ENCODE peak calls at places on chromosomes 3 and 15, in seven cellular contexts. W, S, B, A, F, K and D are unnamed samples.

GRCh38 chr3:22713936-22714335 is 489.2 kb upstream of the UBE2E2 start:
- DNase-seq in W (peak), S (peak), B (no peak), A (no peak), F (no peak), K (no peak), D (no peak)

GRCh38 chr3:149145926-149146325 is 16.5 kb downstream of the HPS3 start:
- DNase-seq in W (no peak), S (no peak), B (no peak), A (peak), F (no peak), K (no peak), D (no peak)

GRCh38 chr3:68467465-68467864 is 464.9 kb downstream of the TAFA4 start:
- DNase-seq in W (no peak), S (no peak), B (no peak), A (no peak), F (no peak), K (no peak), D (no peak)

GRCh38 chr3:116164039-116164438 is 281.2 kb downstream of the LSAMP start:
- DNase-seq in W (no peak), S (no peak), B (no peak), A (no peak), F (no peak), K (no peak), D (no peak)

GRCh38 chr15:35519536-35520149 is 26.3 kb downstream of the DPH6 start:
- DNase-seq in W (peak), S (no peak), B (peak), A (peak), F (no peak), K (no peak), D (no peak)

GRCh38 chr15:39127925-39128617 is 452.8 kb upstream of the THBS1 start:
- DNase-seq in W (peak), S (no peak), B (peak), A (peak), F (no peak), K (no peak), D (no peak)

GRCh38 chr3:52795298-52795900 is 803 bp downstream of the ITIH3 start:
- DNase-seq in W (no peak), S (no peak), B (no peak), A (no peak), F (peak), K (no peak), D (no peak)

GRCh38 chr15:70974004-70974832 is 81.6 kb downstream of the LRRC49 start:
- DNase-seq in W (peak), S (peak), B (peak), A (peak), F (no peak), K (no peak), D (no peak)

GRCh38 chr3:117874028-117874765 is 1160.4 kb downstream of the IGSF11 start:
- DNase-seq in W (no peak), S (no peak), B (no peak), A (peak), F (no peak), K (no peak), D (no peak)

GRCh38 chr3:98903705-98904481 is 2.4 kb upstream of the DCBLD2 start:
- DNase-seq in W (no peak), S (no peak), B (no peak), A (no peak), F (no peak), K (no peak), D (no peak)
- TF ChIP-seq CTCF in W (no peak), S (no peak), B (no peak), A (no peak), F (no peak), K (no peak), D (no peak)

DNA sequence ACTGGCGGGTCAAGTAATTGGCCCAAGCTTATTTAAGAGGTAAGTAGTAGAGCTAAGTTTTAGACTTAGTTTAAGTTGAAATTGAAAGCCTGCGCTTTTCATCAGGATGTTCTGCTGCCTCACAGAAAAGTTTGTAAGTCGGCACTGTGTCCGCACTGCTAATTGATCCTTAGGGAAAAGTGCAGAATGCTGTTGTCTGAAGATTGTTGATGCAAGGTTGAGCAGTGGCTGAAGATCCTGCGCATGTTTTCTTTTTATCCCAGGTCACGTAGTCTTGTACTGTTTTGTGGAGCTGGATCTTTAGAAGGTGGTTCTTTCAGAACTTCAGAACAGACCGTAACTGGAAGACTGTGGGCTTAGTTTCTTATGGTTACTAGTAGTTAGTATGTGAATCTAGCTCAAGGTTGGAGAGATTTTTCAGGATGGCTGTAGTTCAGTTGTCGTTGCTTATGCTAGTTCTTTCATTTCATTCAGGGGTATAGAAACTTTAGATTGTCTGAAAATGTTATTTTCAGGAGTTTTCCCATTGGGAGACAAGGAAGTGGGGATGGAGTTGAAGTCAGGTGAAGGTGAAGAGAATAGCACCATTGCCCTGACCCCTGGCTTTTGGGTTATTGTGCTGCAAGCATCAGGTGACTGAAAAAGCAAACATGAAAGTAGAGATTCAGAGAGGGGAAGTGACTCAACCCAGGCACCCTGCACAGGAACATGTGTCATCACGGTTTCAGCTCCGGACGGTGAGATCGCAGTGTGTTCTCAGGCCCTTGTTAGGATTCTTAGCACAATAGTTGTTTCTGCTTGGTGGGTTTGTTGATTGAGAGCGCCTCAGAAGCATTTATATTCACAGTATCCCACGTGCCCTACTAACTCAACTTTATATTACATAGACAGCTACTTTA is 32.8 kb downstream of the AKAP13 start:
- DNase-seq in W (peak), S (no peak), B (peak), A (peak), F (no peak), K (no peak), D (peak)
- TF ChIP-seq CTCF in W (no peak), S (no peak), B (no peak), A (no peak), F (no peak), K (no peak), D (no peak)

DNA sequence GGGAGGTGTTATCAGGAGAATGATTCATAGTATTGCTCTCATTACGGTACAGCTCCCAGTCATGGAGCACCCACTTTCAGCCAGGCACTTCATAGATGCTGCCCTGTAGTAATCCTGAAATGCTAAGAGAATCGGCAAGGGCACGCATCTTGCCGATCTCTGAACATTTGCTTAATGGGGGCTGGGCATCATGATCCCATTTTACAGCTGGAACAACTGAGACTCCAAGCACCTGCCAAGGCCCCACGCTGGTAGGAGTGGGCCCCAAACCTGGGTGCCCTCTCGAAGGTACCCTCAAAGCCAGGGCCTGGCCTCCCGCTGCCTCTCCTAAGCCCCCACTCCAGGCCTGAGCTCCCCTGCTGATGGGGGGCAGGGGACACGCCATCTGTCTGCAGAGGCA is 47.3 kb downstream of the RPN1 start:
- DNase-seq in W (no peak), S (no peak), B (no peak), A (no peak), F (no peak), K (no peak), D (no peak)
- TF ChIP-seq CTCF in W (no peak), S (no peak), B (no peak), A (no peak), F (no peak), K (no peak), D (no peak)

GRCh38 chr15:65927545-65927944 is 58.3 kb downstream of the RAB11A start:
- DNase-seq in W (no peak), S (no peak), B (no peak), A (no peak), F (no peak), K (no peak), D (no peak)
- TF ChIP-seq CTCF in W (peak), S (peak), B (peak), A (no peak), F (no peak), K (peak), D (no peak)

DNA sequence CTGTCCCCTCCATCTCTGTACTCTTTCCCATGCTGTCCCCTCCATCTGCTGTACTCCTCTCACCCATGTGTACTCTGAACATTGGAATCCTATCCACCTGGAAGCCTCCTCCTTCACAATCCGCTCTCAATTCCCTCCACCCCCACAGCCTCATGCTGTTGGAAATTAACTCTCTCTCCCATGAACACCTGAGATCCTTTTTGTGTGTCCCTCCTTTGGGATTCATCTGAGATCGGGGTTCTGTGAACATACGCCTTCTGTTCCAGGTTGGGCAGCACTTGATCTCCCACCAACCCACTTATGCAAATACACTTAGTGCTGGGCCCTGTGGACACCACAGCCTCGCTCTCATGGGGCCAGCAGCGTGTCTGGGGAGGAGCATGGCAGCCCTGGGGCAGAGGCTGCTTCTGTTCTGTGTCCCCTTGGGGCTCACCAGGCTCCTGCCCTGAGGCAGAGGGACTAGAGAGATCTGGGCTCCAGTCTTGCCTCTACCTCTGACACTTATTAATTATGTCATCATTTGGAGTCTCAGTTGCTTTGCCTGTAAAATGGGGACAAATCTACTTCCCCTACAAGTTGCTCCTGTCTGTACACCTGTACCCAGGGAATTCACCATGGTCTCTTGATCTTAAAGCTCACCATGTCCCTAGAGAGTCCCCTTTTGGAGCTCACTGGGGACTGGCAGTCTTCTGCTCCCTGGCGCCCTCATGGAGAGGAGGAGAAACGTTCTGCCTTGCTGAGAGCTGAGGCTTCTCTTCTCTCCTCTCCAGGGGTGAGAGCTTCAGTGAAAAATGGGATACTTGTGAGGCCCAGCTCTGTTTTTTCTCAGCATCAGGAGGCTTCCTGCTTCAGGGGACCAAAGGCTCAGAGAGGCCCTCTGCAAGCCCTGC is 42.7 kb downstream of the ITGA11 start:
- DNase-seq in W (no peak), S (no peak), B (no peak), A (peak), F (no peak), K (peak), D (no peak)
- TF ChIP-seq CTCF in W (peak), S (no peak), B (no peak), A (peak), F (no peak), K (no peak), D (no peak)

DNA sequence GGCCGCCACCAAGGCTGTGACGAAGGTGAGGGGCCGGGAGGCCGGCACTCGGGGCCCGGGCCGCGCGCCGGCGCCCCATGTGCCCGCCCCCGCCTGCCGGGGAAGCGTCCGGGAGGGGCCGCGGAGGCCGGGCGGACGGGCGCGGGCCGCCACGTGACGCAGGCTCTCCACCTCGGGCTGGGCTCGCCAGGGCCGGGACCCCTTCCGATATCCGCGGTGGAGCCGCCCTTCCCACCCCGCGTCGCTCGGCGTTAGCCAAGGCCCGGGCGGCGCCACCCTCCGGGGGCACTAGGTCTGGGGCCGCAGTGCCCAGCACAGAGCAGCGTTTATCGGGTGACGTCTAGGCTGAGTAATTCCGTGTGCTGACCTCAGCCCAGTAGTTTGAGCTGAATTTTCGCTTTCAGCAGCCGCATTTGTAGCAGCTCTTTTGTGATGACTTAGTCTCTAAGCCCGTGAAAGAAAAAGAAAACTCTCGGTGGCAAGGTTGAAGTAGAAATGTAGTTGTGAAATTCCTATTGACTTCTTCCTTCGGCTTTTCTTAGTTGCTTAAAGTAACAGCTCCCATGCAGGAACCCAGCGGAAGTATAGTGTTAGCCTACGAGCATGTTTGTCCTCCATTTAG is 885 bp downstream of the CDV3 start:
- DNase-seq in W (peak), S (no peak), B (no peak), A (peak), F (peak), K (peak), D (peak)
- TF ChIP-seq CTCF in W (peak), S (no peak), B (no peak), A (no peak), F (no peak), K (no peak), D (no peak)

GRCh38 chr3:150239764-150240163 is 168.3 kb upstream of the TSC22D2 start:
- DNase-seq in W (no peak), S (no peak), B (no peak), A (no peak), F (no peak), K (no peak), D (no peak)

GRCh38 chr3:150238995-150239612 is 169.0 kb upstream of the TSC22D2 start:
- DNase-seq in W (no peak), S (no peak), B (no peak), A (no peak), F (peak), K (no peak), D (no peak)

GRCh38 chr3:150242220-150242938 is 165.7 kb upstream of the TSC22D2 start:
- DNase-seq in W (no peak), S (peak), B (peak), A (peak), F (no peak), K (no peak), D (no peak)

GRCh38 chr3:150243466-150243865 is 164.6 kb upstream of the TSC22D2 start:
- DNase-seq in W (no peak), S (no peak), B (no peak), A (no peak), F (no peak), K (no peak), D (no peak)

GRCh38 chr3:150240891-150241290 is 167.2 kb upstream of the TSC22D2 start:
- DNase-seq in W (no peak), S (no peak), B (no peak), A (no peak), F (no peak), K (no peak), D (no peak)
- TF ChIP-seq CTCF in W (no peak), S (no peak), B (no peak), A (no peak), F (no peak), K (no peak), D (no peak)

GRCh38 chr15:76837474-76837873 is 67.7 kb downstream of the SCAPER start:
- DNase-seq in W (no peak), S (no peak), B (no peak), A (no peak), F (no peak), K (no peak), D (no peak)

GRCh38 chr15:76844096-76844495 is 61.0 kb downstream of the SCAPER start:
- DNase-seq in W (peak), S (no peak), B (no peak), A (peak), F (no peak), K (no peak), D (no peak)

GRCh38 chr15:76843269-76843668 is 61.9 kb downstream of the SCAPER start:
- DNase-seq in W (no peak), S (no peak), B (no peak), A (no peak), F (no peak), K (no peak), D (no peak)

GRCh38 chr15:76839173-76839572 is 66.0 kb downstream of the SCAPER start:
- DNase-seq in W (no peak), S (no peak), B (no peak), A (no peak), F (no peak), K (no peak), D (no peak)

GRCh38 chr15:76840830-76841460 is 64.2 kb downstream of the SCAPER start:
- DNase-seq in W (peak), S (peak), B (peak), A (peak), F (no peak), K (no peak), D (no peak)
- TF ChIP-seq CTCF in W (peak), S (peak), B (peak), A (peak), F (peak), K (peak), D (peak)